ENCODE peak calls at places on chromosomes 3 and 15, in eight cellular contexts. Q, L, W, O, Y, D, C and Z are unnamed samples.

GRCh38 chr15:101045835-101046691 is 126.9 kb downstream of the LRRK1 start:
- DNase-seq in Q (no peak), C (no peak), L (no peak), W (no peak), D (no peak), Y (no peak), O (no peak), Z (peak; percentile 30)

GRCh38 chr3:29486087-29486486 is 205.2 kb downstream of the RBMS3 start:
- DNase-seq in W (peak; percentile 84), C (no peak), L (peak; percentile 17), O (no peak), Q (no peak), D (peak; percentile 89), Y (peak; percentile 88), Z (peak; percentile 30)

GRCh38 chr3:194019766-194020165 is 116.2 kb upstream of the HES1 start:
- DNase-seq in C (no peak), O (no peak), Y (no peak), W (no peak), D (no peak), L (peak; percentile 42), Q (no peak), Z (no peak)

GRCh38 chr15:101252836-101253235 is 988 bp upstream of the CHSY1 start:
- DNase-seq in O (no peak), L (no peak), Q (no peak), C (no peak), D (no peak), Y (peak; percentile 15), W (no peak), Z (no peak)

GRCh38 chr15:57069423-57069822 is 151.0 kb downstream of the TCF12 start:
- DNase-seq in L (no peak), Q (no peak), O (no peak), Y (no peak), D (no peak), W (no peak), C (no peak), Z (no peak)

GRCh38 chr3:132879651-132880050 is 157.4 kb upstream of the NPHP3 start:
- DNase-seq in Y (no peak), Q (no peak), L (peak; percentile 39), C (no peak), W (no peak), O (no peak), D (no peak), Z (peak; percentile 4)

GRCh38 chr3:35044185-35044584 is 595.1 kb upstream of the ARPP21 start:
- DNase-seq in C (no peak), W (no peak), O (no peak), Y (no peak), D (no peak), L (no peak), Q (no peak), Z (no peak)

GRCh38 chr15:51793521-51793920 is 35.9 kb upstream of the TMOD3 start:
- DNase-seq in Q (no peak), Y (peak; percentile 19), O (no peak), C (no peak), D (no peak), W (peak; percentile 64), L (no peak), Z (no peak)

GRCh38 chr15:60973637-60974415 is 255.3 kb downstream of the RORA start:
- DNase-seq in C (no peak), Q (no peak), Y (peak; percentile 18), O (peak; percentile 42), W (peak; percentile 32), D (peak; percentile 66), L (no peak), Z (peak; percentile 52)

GRCh38 chr3:132394334-132394733 is 23.0 kb upstream of the DNAJC13 start:
- DNase-seq in Q (no peak), C (no peak), D (peak; percentile 59), O (no peak), Y (no peak), L (no peak), W (peak; percentile 74), Z (no peak)

GRCh38 chr3:58824285-58824684 is 157.7 kb upstream of the FAM3D start:
- DNase-seq in O (peak; percentile 83), D (peak; percentile 30), Y (peak; percentile 81), L (peak; percentile 85), Q (peak; percentile 79), W (peak; percentile 77), C (peak; percentile 37), Z (peak; percentile 64)
- H3K4me1 ChIP-seq in O (peaks cover 3% of the 10 kb centered on the region), D (no peaks in the 10 kb centered on the region), Y (no peaks in the 10 kb centered on the region), L (no peaks in the 10 kb centered on the region), Q (peaks cover 8% of the 10 kb centered on the region), W (no peaks in the 10 kb centered on the region), C (no peaks in the 10 kb centered on the region), Z (peaks cover 5% of the 10 kb centered on the region)

DNA sequence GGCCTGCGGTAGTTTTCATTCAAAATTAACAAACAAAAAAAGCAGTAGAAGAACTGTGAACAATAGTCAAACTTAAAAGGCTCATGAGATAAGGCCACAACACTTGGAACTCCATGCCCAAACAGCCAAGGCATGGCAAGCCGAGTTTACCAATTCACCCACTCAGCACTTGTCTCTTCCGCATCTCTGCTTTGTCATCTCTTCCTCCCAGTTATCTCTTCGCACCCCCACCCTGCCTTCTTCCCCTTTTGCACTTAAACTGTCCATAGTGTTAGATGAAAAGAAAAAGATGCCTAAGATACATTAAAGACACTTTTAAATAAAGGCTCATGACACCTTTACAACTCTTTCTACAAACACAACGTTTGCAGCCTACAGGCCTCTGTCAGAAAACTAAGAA is 11.1 kb downstream of the TLE3 start:
- DNase-seq in Q (no peak), Y (no peak), O (no peak), L (no peak), D (no peak), C (peak; percentile 47), W (no peak), Z (no peak)
- H4K20me1 ChIP-seq in Q (peaks cover 64% of the 10 kb centered on the region), Y (peaks cover 75% of the 10 kb centered on the region), O (peaks cover 99% of the 10 kb centered on the region), L (peaks cover 52% of the 10 kb centered on the region), D (peaks cover 98% of the 10 kb centered on the region), C (peaks cover 27% of the 10 kb centered on the region), W (no peaks in the 10 kb centered on the region), Z (no peaks in the 10 kb centered on the region)

GRCh38 chr3:155243512-155243921 is 50.0 kb downstream of the STRIT1 start:
- DNase-seq in O (no peak), D (peak; percentile 29), W (peak; percentile 77), Q (no peak), Y (peak; percentile 44), C (no peak), L (no peak), Z (peak; percentile 50)
- H3K4me2 ChIP-seq in O (no peak overlapping the region), D (no peak overlapping the region), W (no peak overlapping the region), Q (no peak overlapping the region), Y (no peak overlapping the region), C (peak overlapping the region; percentile 5), L (no peak overlapping the region), Z (no peak overlapping the region)

GRCh38 chr3:175746308-175746707 is 887.2 kb downstream of the NAALADL2 start:
- DNase-seq in W (no peak), O (no peak), Q (no peak), D (no peak), L (no peak), Y (no peak), C (no peak), Z (no peak)

GRCh38 chr3:175743733-175744400 is 884.7 kb downstream of the NAALADL2 start:
- DNase-seq in W (peak; percentile 28), Y (peak; percentile 92), C (no peak), D (peak; percentile 84), Q (no peak), O (no peak), L (no peak), Z (peak; percentile 78)

GRCh38 chr3:175749981-175750380 is 890.8 kb downstream of the NAALADL2 start:
- DNase-seq in C (no peak), L (no peak), D (no peak), Y (no peak), O (no peak), W (no peak), Q (no peak), Z (no peak)

GRCh38 chr3:175751089-175751488 is 892.0 kb downstream of the NAALADL2 start:
- DNase-seq in W (no peak), Y (no peak), Q (no peak), O (no peak), C (no peak), D (no peak), L (no peak), Z (no peak)

GRCh38 chr3:175748087-175748732 is 889.1 kb downstream of the NAALADL2 start:
- DNase-seq in Y (peak; percentile 91), W (no peak), O (no peak), Q (no peak), D (peak; percentile 44), C (no peak), L (no peak), Z (peak; percentile 83)
- H3K4me1 ChIP-seq in Y (peaks cover 38% of the 10 kb centered on the region), W (no peaks in the 10 kb centered on the region), O (no peaks in the 10 kb centered on the region), Q (no peaks in the 10 kb centered on the region), D (peaks cover 12% of the 10 kb centered on the region), C (no peaks in the 10 kb centered on the region), L (no peaks in the 10 kb centered on the region), Z (peaks cover 27% of the 10 kb centered on the region)

GRCh38 chr15:68279218-68279533 is 1.6 kb downstream of the FEM1B start:
- DNase-seq in L (no peak), O (no peak), D (no peak), C (no peak), W (no peak), Y (no peak), Q (no peak), Z (no peak)
- H4K20me1 ChIP-seq in L (peaks cover 38% of the 10 kb centered on the region), O (peaks cover 45% of the 10 kb centered on the region), D (peaks cover 56% of the 10 kb centered on the region), C (peaks cover 11% of the 10 kb centered on the region), W (peaks cover 12% of the 10 kb centered on the region), Y (peaks cover 48% of the 10 kb centered on the region), Q (peaks cover 37% of the 10 kb centered on the region), Z (no peaks in the 10 kb centered on the region)

DNA sequence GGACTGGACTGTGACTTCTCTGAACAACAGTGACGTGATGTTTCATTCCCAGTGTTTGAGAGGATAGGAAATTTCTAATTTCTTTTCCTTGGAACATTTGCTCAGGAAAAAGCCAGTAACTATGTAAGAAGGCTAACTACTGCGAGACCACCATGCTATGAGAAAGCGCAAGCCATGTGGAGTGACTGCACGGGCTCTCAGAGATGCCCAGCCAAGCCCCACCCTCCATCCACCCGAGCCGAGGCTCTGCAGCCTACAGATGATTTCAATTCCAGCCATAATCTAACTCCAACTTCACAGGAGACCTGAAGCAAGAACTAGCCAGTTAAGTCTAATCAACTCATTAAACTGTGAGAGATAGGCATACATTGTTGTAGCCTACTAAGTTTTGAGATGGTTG is 124.3 kb downstream of the GREM1 start:
- DNase-seq in C (no peak), O (no peak), D (no peak), Q (no peak), Y (no peak), W (no peak), L (no peak), Z (no peak)
- H3K4me2 ChIP-seq in C (no peak overlapping the region), O (no peak overlapping the region), D (no peak overlapping the region), Q (no peak overlapping the region), Y (no peak overlapping the region), W (no peak overlapping the region), L (no peak overlapping the region), Z (no peak overlapping the region)

DNA sequence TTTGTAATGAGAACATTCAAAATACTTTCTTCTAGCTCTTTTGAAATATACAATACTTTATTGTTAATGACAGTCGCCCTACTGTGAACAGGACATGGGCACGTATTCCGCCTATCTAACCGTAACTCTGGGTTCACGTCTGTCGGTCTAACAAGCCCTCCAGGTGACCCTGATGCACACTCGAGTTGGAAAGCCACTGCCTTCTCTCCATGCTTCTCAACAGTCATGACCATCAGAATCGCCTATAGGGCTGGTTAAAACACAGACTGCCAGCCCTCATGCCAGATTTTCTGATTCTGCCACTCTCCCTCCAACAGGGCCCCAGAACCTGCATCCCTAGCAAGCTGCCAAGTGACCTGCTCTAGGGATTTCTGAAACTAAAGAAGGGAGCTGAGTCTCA is 140.2 kb downstream of the FOXP1 start:
- DNase-seq in D (no peak), C (no peak), W (no peak), Q (no peak), L (no peak), O (no peak), Y (no peak), Z (no peak)
- H3K4me1 ChIP-seq in D (peaks cover 17% of the 10 kb centered on the region), C (no peaks in the 10 kb centered on the region), W (peaks cover 7% of the 10 kb centered on the region), Q (no peaks in the 10 kb centered on the region), L (no peaks in the 10 kb centered on the region), O (peaks cover 8% of the 10 kb centered on the region), Y (peaks cover 22% of the 10 kb centered on the region), Z (peaks cover 55% of the 10 kb centered on the region)